ENCODE peak calls at places on chromosomes 13 and 19, in ten cellular contexts. One of them, this sample, is unnamed.

GRCh38 chr19:47125669-47125938 is 5.0 kb upstream of the SAE1 start:
- DNase-seq in GM23248: no peak
- DNase-seq in CD8-positive, alpha-beta memory T cell: no peak
- DNase-seq in effector memory CD4-positive, alpha-beta T cell: no peak
- DNase-seq in vagina: no peak
- DNase-seq in IMR-90: no peak
- DNase-seq in neural progenitor cell: no peak
- DNase-seq in uterus: no peak
- DNase-seq in left ventricle myocardium inferior: no peak
- DNase-seq in fibroblast of lung: no peak
- DNase-seq in this sample: no peak

GRCh38 chr13:75838366-75839017 is 202.4 kb downstream of the LMO7 start:
- DNase-seq in uterus: no peak
- DNase-seq in neural progenitor cell: no peak
- DNase-seq in GM23248: peak; percentile 22
- DNase-seq in left ventricle myocardium inferior: no peak
- DNase-seq in CD8-positive, alpha-beta memory T cell: no peak
- DNase-seq in fibroblast of lung: no peak
- DNase-seq in effector memory CD4-positive, alpha-beta T cell: no peak
- DNase-seq in IMR-90: no peak
- DNase-seq in vagina: no peak
- DNase-seq in this sample: no peak

GRCh38 chr19:32676186-32676894 is 692 bp downstream of the RGS9BP start:
- DNase-seq in GM23248: peak; percentile 23
- DNase-seq in fibroblast of lung: no peak
- DNase-seq in effector memory CD4-positive, alpha-beta T cell: no peak
- DNase-seq in IMR-90: no peak
- DNase-seq in left ventricle myocardium inferior: no peak
- DNase-seq in neural progenitor cell: peak; percentile 63
- DNase-seq in uterus: no peak
- DNase-seq in vagina: no peak
- DNase-seq in CD8-positive, alpha-beta memory T cell: peak; percentile 4
- DNase-seq in this sample: peak; percentile 53

GRCh38 chr19:58450836-58451357 is 525 bp upstream of the ZNF324B start:
- DNase-seq in fibroblast of lung: no peak
- DNase-seq in neural progenitor cell: no peak
- DNase-seq in IMR-90: no peak
- DNase-seq in CD8-positive, alpha-beta memory T cell: no peak
- DNase-seq in left ventricle myocardium inferior: no peak
- DNase-seq in uterus: no peak
- DNase-seq in GM23248: peak; percentile 17
- DNase-seq in vagina: no peak
- DNase-seq in effector memory CD4-positive, alpha-beta T cell: no peak
- DNase-seq in this sample: no peak

GRCh38 chr13:71754407-71754974 is 112.5 kb downstream of the DACH1 start:
- DNase-seq in uterus: peak; percentile 16
- DNase-seq in effector memory CD4-positive, alpha-beta T cell: no peak
- DNase-seq in vagina: no peak
- DNase-seq in fibroblast of lung: no peak
- DNase-seq in neural progenitor cell: no peak
- DNase-seq in IMR-90: no peak
- DNase-seq in CD8-positive, alpha-beta memory T cell: no peak
- DNase-seq in left ventricle myocardium inferior: no peak
- DNase-seq in GM23248: no peak
- DNase-seq in this sample: no peak

GRCh38 chr19:49543032-49543431 is 15.2 kb downstream of the RCN3 start:
- DNase-seq in GM23248: no peak
- DNase-seq in vagina: no peak
- DNase-seq in CD8-positive, alpha-beta memory T cell: no peak
- DNase-seq in uterus: no peak
- DNase-seq in fibroblast of lung: no peak
- DNase-seq in IMR-90: no peak
- DNase-seq in left ventricle myocardium inferior: no peak
- DNase-seq in neural progenitor cell: no peak
- DNase-seq in effector memory CD4-positive, alpha-beta T cell: no peak
- DNase-seq in this sample: no peak

GRCh38 chr19:45790942-45791341 is 1.7 kb downstream of the DMWD start:
- DNase-seq in GM23248: no peak
- DNase-seq in vagina: no peak
- DNase-seq in fibroblast of lung: no peak
- DNase-seq in CD8-positive, alpha-beta memory T cell: no peak
- DNase-seq in left ventricle myocardium inferior: no peak
- DNase-seq in effector memory CD4-positive, alpha-beta T cell: peak; percentile 28
- DNase-seq in uterus: no peak
- DNase-seq in neural progenitor cell: no peak
- DNase-seq in IMR-90: no peak
- DNase-seq in this sample: peak; percentile 70

GRCh38 chr13:40619479-40619814 is 47.0 kb downstream of the FOXO1 start:
- DNase-seq in GM23248: no peak
- DNase-seq in left ventricle myocardium inferior: no peak
- DNase-seq in effector memory CD4-positive, alpha-beta T cell: no peak
- DNase-seq in IMR-90: no peak
- DNase-seq in CD8-positive, alpha-beta memory T cell: no peak
- DNase-seq in neural progenitor cell: no peak
- DNase-seq in uterus: no peak
- DNase-seq in fibroblast of lung: peak; percentile 61
- DNase-seq in vagina: no peak
- DNase-seq in this sample: no peak

GRCh38 chr13:90800082-90800746 is 547.3 kb upstream of the MIR17HG start:
- DNase-seq in left ventricle myocardium inferior: peak; percentile 77
- DNase-seq in GM23248: no peak
- DNase-seq in uterus: no peak
- DNase-seq in fibroblast of lung: no peak
- DNase-seq in CD8-positive, alpha-beta memory T cell: no peak
- DNase-seq in vagina: no peak
- DNase-seq in neural progenitor cell: no peak
- DNase-seq in IMR-90: no peak
- DNase-seq in effector memory CD4-positive, alpha-beta T cell: no peak
- DNase-seq in this sample: no peak

GRCh38 chr13:97223711-97224461 is 1.8 kb downstream of the MBNL2 start:
- DNase-seq in IMR-90: peak; percentile 96
- DNase-seq in vagina: no peak
- DNase-seq in CD8-positive, alpha-beta memory T cell: no peak
- DNase-seq in left ventricle myocardium inferior: peak; percentile 29
- DNase-seq in neural progenitor cell: peak; percentile 42
- DNase-seq in effector memory CD4-positive, alpha-beta T cell: no peak
- DNase-seq in GM23248: peak; percentile 94
- DNase-seq in fibroblast of lung: peak; percentile 95
- DNase-seq in uterus: peak; percentile 80
- DNase-seq in this sample: no peak

GRCh38 chr13:24995225-24995804 is 100.6 kb upstream of the PABPC3 start:
- DNase-seq in vagina: no peak
- DNase-seq in fibroblast of lung: peak; percentile 72
- DNase-seq in IMR-90: peak; percentile 82
- DNase-seq in effector memory CD4-positive, alpha-beta T cell: no peak
- DNase-seq in uterus: peak; percentile 39
- DNase-seq in CD8-positive, alpha-beta memory T cell: peak; percentile 18
- DNase-seq in neural progenitor cell: peak; percentile 89
- DNase-seq in left ventricle myocardium inferior: no peak
- DNase-seq in GM23248: peak; percentile 88
- DNase-seq in this sample: peak; percentile 32

GRCh38 chr13:112711528-112712265 is 21.9 kb downstream of the ATP11A start:
- DNase-seq in left ventricle myocardium inferior: peak; percentile 77
- DNase-seq in uterus: peak; percentile 98
- DNase-seq in IMR-90: peak; percentile 98
- DNase-seq in effector memory CD4-positive, alpha-beta T cell: no peak
- DNase-seq in vagina: no peak
- DNase-seq in GM23248: peak; percentile 98
- DNase-seq in neural progenitor cell: peak; percentile 95
- DNase-seq in CD8-positive, alpha-beta memory T cell: no peak
- DNase-seq in fibroblast of lung: peak; percentile 98
- DNase-seq in this sample: peak; percentile 39

GRCh38 chr19:12485571-12485970 is 955 bp upstream of the ZNF709 start:
- DNase-seq in GM23248: no peak
- DNase-seq in CD8-positive, alpha-beta memory T cell: no peak
- DNase-seq in effector memory CD4-positive, alpha-beta T cell: no peak
- DNase-seq in neural progenitor cell: peak; percentile 13
- DNase-seq in vagina: no peak
- DNase-seq in IMR-90: no peak
- DNase-seq in uterus: no peak
- DNase-seq in left ventricle myocardium inferior: no peak
- DNase-seq in fibroblast of lung: no peak
- DNase-seq in this sample: no peak

GRCh38 chr19:3117746-3118145 is 18.1 kb upstream of the GNA15 start:
- DNase-seq in vagina: no peak
- DNase-seq in CD8-positive, alpha-beta memory T cell: no peak
- DNase-seq in effector memory CD4-positive, alpha-beta T cell: no peak
- DNase-seq in IMR-90: no peak
- DNase-seq in left ventricle myocardium inferior: no peak
- DNase-seq in GM23248: no peak
- DNase-seq in uterus: no peak
- DNase-seq in neural progenitor cell: no peak
- DNase-seq in fibroblast of lung: no peak
- DNase-seq in this sample: no peak
- H3K36me3 ChIP-seq in vagina: peaks cover 33% of the 10 kb centered on the region
- H3K36me3 ChIP-seq in CD8-positive, alpha-beta memory T cell: no peaks in the 10 kb centered on the region
- H3K36me3 ChIP-seq in effector memory CD4-positive, alpha-beta T cell: no peaks in the 10 kb centered on the region
- H3K36me3 ChIP-seq in IMR-90: peaks cover 34% of the 10 kb centered on the region
- H3K36me3 ChIP-seq in left ventricle myocardium inferior: peaks cover 86% of the 10 kb centered on the region
- H3K36me3 ChIP-seq in GM23248: no peaks in the 10 kb centered on the region
- H3K36me3 ChIP-seq in uterus: no peaks in the 10 kb centered on the region
- H3K36me3 ChIP-seq in neural progenitor cell: no peaks in the 10 kb centered on the region
- H3K36me3 ChIP-seq in fibroblast of lung: peaks cover 9% of the 10 kb centered on the region
- H3K36me3 ChIP-seq in this sample: no peaks in the 10 kb centered on the region

DNA sequence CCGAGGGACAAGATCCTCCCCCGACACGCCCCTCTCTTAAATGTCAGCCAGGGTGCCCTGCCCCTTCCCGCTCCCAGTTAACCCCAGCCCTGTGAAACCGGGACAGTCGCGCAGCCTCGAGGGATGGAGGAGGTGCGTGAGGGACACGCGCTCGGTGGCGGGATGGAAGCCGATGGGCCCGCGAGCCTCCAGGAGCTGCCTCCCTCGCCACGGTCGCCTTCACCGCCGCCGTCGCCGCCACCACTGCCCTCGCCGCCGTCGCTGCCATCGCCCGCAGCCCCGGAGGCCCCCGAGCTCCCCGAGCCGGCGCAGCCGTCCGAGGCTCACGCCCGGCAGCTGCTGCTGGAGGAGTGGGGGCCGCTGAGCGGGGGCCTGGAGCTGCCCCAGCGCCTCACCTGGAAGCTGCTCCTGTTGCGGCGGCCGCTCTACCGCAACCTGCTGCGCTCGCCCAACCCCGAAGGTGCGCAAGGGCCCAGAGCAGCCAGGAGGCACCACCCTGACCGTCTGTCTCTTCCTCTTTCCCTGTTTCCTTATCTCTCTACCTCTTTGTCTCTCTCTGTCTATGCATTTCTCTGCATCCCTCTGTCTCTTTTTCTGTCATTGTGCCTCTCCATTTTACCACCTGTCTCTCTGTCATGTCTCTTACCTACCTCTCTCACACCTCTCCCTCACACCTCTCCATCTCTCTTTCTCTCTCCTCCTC is at the start of gene NCCRP1:
- DNase-seq in uterus: no peak
- DNase-seq in left ventricle myocardium inferior: no peak
- DNase-seq in CD8-positive, alpha-beta memory T cell: no peak
- DNase-seq in GM23248: no peak
- DNase-seq in neural progenitor cell: peak; percentile 84
- DNase-seq in effector memory CD4-positive, alpha-beta T cell: no peak
- DNase-seq in IMR-90: no peak
- DNase-seq in fibroblast of lung: no peak
- DNase-seq in vagina: no peak
- DNase-seq in this sample: no peak
- H3K27ac ChIP-seq in uterus: no peak within 1 kb of the TSS
- H3K27ac ChIP-seq in left ventricle myocardium inferior: no peak within 1 kb of the TSS
- H3K27ac ChIP-seq in CD8-positive, alpha-beta memory T cell: no peak within 1 kb of the TSS
- H3K27ac ChIP-seq in GM23248: no peak within 1 kb of the TSS
- H3K27ac ChIP-seq in neural progenitor cell: no peak within 1 kb of the TSS
- H3K27ac ChIP-seq in effector memory CD4-positive, alpha-beta T cell: no peak within 1 kb of the TSS
- H3K27ac ChIP-seq in IMR-90: no peak within 1 kb of the TSS
- H3K27ac ChIP-seq in fibroblast of lung: no peak within 1 kb of the TSS
- H3K27ac ChIP-seq in vagina: no peak within 1 kb of the TSS
- H3K27ac ChIP-seq in this sample: no peak within 1 kb of the TSS

GRCh38 chr13:99329477-99329876 is 22.3 kb upstream of the GPR183 start:
- DNase-seq in effector memory CD4-positive, alpha-beta T cell: no peak
- DNase-seq in IMR-90: no peak
- DNase-seq in fibroblast of lung: no peak
- DNase-seq in neural progenitor cell: no peak
- DNase-seq in uterus: no peak
- DNase-seq in vagina: no peak
- DNase-seq in CD8-positive, alpha-beta memory T cell: no peak
- DNase-seq in GM23248: no peak
- DNase-seq in left ventricle myocardium inferior: no peak
- DNase-seq in this sample: no peak

GRCh38 chr13:99323488-99323887 is 16.3 kb upstream of the GPR183 start:
- DNase-seq in left ventricle myocardium inferior: no peak
- DNase-seq in IMR-90: peak; percentile 51
- DNase-seq in vagina: no peak
- DNase-seq in fibroblast of lung: peak; percentile 79
- DNase-seq in GM23248: peak; percentile 50
- DNase-seq in uterus: no peak
- DNase-seq in CD8-positive, alpha-beta memory T cell: no peak
- DNase-seq in effector memory CD4-positive, alpha-beta T cell: no peak
- DNase-seq in neural progenitor cell: no peak
- DNase-seq in this sample: no peak

GRCh38 chr13:99327761-99328160 is 20.6 kb upstream of the GPR183 start:
- DNase-seq in fibroblast of lung: no peak
- DNase-seq in left ventricle myocardium inferior: no peak
- DNase-seq in GM23248: no peak
- DNase-seq in uterus: no peak
- DNase-seq in effector memory CD4-positive, alpha-beta T cell: no peak
- DNase-seq in neural progenitor cell: no peak
- DNase-seq in CD8-positive, alpha-beta memory T cell: no peak
- DNase-seq in IMR-90: no peak
- DNase-seq in vagina: no peak
- DNase-seq in this sample: no peak

GRCh38 chr13:99327133-99327532 is 19.9 kb upstream of the GPR183 start:
- DNase-seq in uterus: no peak
- DNase-seq in effector memory CD4-positive, alpha-beta T cell: no peak
- DNase-seq in CD8-positive, alpha-beta memory T cell: no peak
- DNase-seq in IMR-90: no peak
- DNase-seq in neural progenitor cell: no peak
- DNase-seq in vagina: no peak
- DNase-seq in fibroblast of lung: no peak
- DNase-seq in GM23248: no peak
- DNase-seq in left ventricle myocardium inferior: no peak
- DNase-seq in this sample: no peak

DNA sequence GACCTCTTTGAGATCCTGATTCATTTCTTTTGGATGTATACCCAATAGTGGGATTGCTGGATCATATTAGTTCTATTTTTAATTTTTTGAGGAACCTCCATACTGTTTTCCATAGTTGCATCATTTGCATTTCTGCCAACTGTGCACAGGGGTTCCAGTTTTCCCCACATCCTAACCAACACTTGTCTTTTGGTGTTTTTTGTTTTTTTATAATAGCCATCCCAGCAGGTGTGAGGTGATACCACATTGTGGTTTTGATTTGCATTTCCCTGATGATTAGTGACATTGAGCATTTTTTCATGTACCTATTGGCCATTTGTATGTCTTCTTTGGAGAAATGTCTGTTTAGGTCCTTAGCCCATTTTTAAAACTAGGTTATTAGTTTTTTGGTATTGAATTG is 18.8 kb upstream of the GPR183 start:
- DNase-seq in neural progenitor cell: no peak
- DNase-seq in uterus: no peak
- DNase-seq in vagina: no peak
- DNase-seq in effector memory CD4-positive, alpha-beta T cell: no peak
- DNase-seq in CD8-positive, alpha-beta memory T cell: no peak
- DNase-seq in IMR-90: no peak
- DNase-seq in fibroblast of lung: no peak
- DNase-seq in left ventricle myocardium inferior: no peak
- DNase-seq in GM23248: no peak
- DNase-seq in this sample: no peak
- H3K4me3 ChIP-seq in neural progenitor cell: no peak overlapping the region
- H3K4me3 ChIP-seq in uterus: no peak overlapping the region
- H3K4me3 ChIP-seq in vagina: no peak overlapping the region
- H3K4me3 ChIP-seq in effector memory CD4-positive, alpha-beta T cell: no peak overlapping the region
- H3K4me3 ChIP-seq in CD8-positive, alpha-beta memory T cell: no peak overlapping the region
- H3K4me3 ChIP-seq in IMR-90: no peak overlapping the region
- H3K4me3 ChIP-seq in fibroblast of lung: no peak overlapping the region
- H3K4me3 ChIP-seq in left ventricle myocardium inferior: no peak overlapping the region
- H3K4me3 ChIP-seq in GM23248: no peak overlapping the region
- H3K4me3 ChIP-seq in this sample: peak overlapping the region; percentile 2

GRCh38 chr19:10116085-10116865 is 3.4 kb downstream of the EIF3G start:
- DNase-seq in effector memory CD4-positive, alpha-beta T cell: no peak
- DNase-seq in neural progenitor cell: no peak
- DNase-seq in IMR-90: no peak
- DNase-seq in fibroblast of lung: no peak
- DNase-seq in left ventricle myocardium inferior: no peak
- DNase-seq in CD8-positive, alpha-beta memory T cell: no peak
- DNase-seq in uterus: no peak
- DNase-seq in vagina: no peak
- DNase-seq in GM23248: peak; percentile 16
- DNase-seq in this sample: no peak
- H3K36me3 ChIP-seq in effector memory CD4-positive, alpha-beta T cell: peaks cover 43% of the 10 kb centered on the region
- H3K36me3 ChIP-seq in neural progenitor cell: no peaks in the 10 kb centered on the region
- H3K36me3 ChIP-seq in IMR-90: peaks cover 44% of the 10 kb centered on the region
- H3K36me3 ChIP-seq in fibroblast of lung: peaks cover 27% of the 10 kb centered on the region
- H3K36me3 ChIP-seq in left ventricle myocardium inferior: peaks cover 44% of the 10 kb centered on the region
- H3K36me3 ChIP-seq in CD8-positive, alpha-beta memory T cell: peaks cover 28% of the 10 kb centered on the region
- H3K36me3 ChIP-seq in uterus: no peaks in the 10 kb centered on the region
- H3K36me3 ChIP-seq in vagina: peaks cover 40% of the 10 kb centered on the region
- H3K36me3 ChIP-seq in GM23248: peaks cover 6% of the 10 kb centered on the region
- H3K36me3 ChIP-seq in this sample: peaks cover 33% of the 10 kb centered on the region

This sample was measured in CD4-positive, CD25-positive, alpha-beta regulatory T cell.